ENCODE peak calls at places on chromosomes 11 and 22, in eight cellular contexts. K is right lobe of liver; T is body of pancreas; W is left cardiac atrium; G is left lung; Q is Right ventricle myocardium inferior; U is effector memory CD8-positive, alpha-beta T cell; J is central memory CD8-positive, alpha-beta T cell. F is an unnamed sample.

GRCh38 chr11:35373284-35373933 is 45.9 kb downstream of the SLC1A2 start:
- ATAC-seq in Q (peak; percentile 40), K (peak; percentile 93), U (peak; percentile 39), W (peak; percentile 40), T (peak; percentile 90), J (no peak), G (no peak), F (peak; percentile 59)

GRCh38 chr22:21571679-21572078 is 4.2 kb downstream of the UBE2L3 start:
- ATAC-seq in W (no peak), Q (no peak), K (no peak), G (no peak), U (no peak), J (no peak), T (no peak), F (no peak)

GRCh38 chr22:46777609-46777970 is 15.1 kb downstream of the TBC1D22A start:
- ATAC-seq in T (no peak), G (no peak), Q (no peak), K (peak; percentile 8), W (peak; percentile 17), U (peak; percentile 29), J (no peak), F (no peak)

GRCh38 chr11:106082096-106082495 is 4.6 kb downstream of the AASDHPPT start:
- ATAC-seq in J (no peak), G (no peak), U (no peak), T (no peak), Q (no peak), K (no peak), W (no peak), F (no peak)

GRCh38 chr11:62889484-62890437 is 9.1 kb downstream of the SLC3A2 start:
- ATAC-seq in K (peak; percentile 59), J (no peak), Q (no peak), G (peak; percentile 44), U (peak; percentile 24), W (peak; percentile 13), T (peak; percentile 30), F (peak; percentile 32)

GRCh38 chr11:69634590-69634989 is 6.4 kb upstream of the CCND1 start:
- ATAC-seq in K (peak; percentile 65), J (no peak), Q (peak; percentile 17), U (no peak), G (no peak), W (no peak), T (no peak), F (no peak)

GRCh38 chr11:76897233-76897632 is 36.5 kb downstream of the ACER3 start:
- ATAC-seq in G (no peak), K (no peak), J (no peak), T (no peak), W (no peak), U (no peak), Q (no peak), F (no peak)

GRCh38 chr11:12008790-12009616 is 577 bp upstream of the DKK3 start:
- ATAC-seq in J (peak; percentile 56), T (peak; percentile 38), W (peak; percentile 85), Q (peak; percentile 81), K (peak; percentile 55), U (peak; percentile 59), G (peak; percentile 77), F (peak; percentile 91)

GRCh38 chr11:94802501-94802900 is 34.3 kb downstream of the AMOTL1 start:
- ATAC-seq in W (peak; percentile 48), U (no peak), K (no peak), J (no peak), T (no peak), G (no peak), Q (peak; percentile 35), F (no peak)